ENCODE peak calls at places on chromosomes 4 and X, in seven cellular contexts. T, F, B, C, U, L and A are unnamed samples. For H3K4me1, the result is how much of the 10 kb centered on the place peaks cover.

GRCh38 chrX:30892591-30892990 is 3.5 kb upstream of the TAB3 start:
- DNase-seq in L (no peak), U (peak), T (no peak), C (no peak), B (peak), F (no peak), A (no peak)

GRCh38 chr4:141567326-141567915 is 69.0 kb upstream of the IL15 start:
- DNase-seq in C (no peak), F (no peak), U (peak), B (peak), T (no peak), L (no peak), A (no peak)

GRCh38 chr4:84907145-84907544 is 59.3 kb downstream of the WDFY3 start:
- DNase-seq in L (no peak), F (no peak), C (no peak), U (no peak), T (no peak), B (no peak), A (no peak)

GRCh38 chr4:73606465-73606974 is 13.7 kb downstream of the RASSF6 start:
- DNase-seq in L (no peak), U (no peak), B (no peak), T (no peak), F (no peak), C (no peak), A (no peak)

GRCh38 chr4:55125087-55125721 is at the start of gene KDR:
- DNase-seq in T (peak), C (peak), B (peak), L (peak), F (peak), U (no peak), A (no peak)

GRCh38 chr4:153577053-153577452 is 107.0 kb upstream of the TLR2 start:
- DNase-seq in T (no peak), U (no peak), L (no peak), F (no peak), B (no peak), C (no peak), A (no peak)

GRCh38 chr4:83109480-83110221 is 4.9 kb downstream of the PLAC8 start:
- DNase-seq in T (peak), F (peak), U (peak), C (peak), L (peak), B (peak), A (peak)

GRCh38 chrX:9466115-9466495 is 1.2 kb downstream of the TBL1X start:
- DNase-seq in C (peak), F (peak), T (no peak), B (peak), L (peak), U (no peak), A (peak)

GRCh38 chr4:111399523-111400135 is 745.6 kb upstream of the FAM241A start:
- DNase-seq in F (no peak), B (no peak), L (no peak), U (no peak), C (no peak), T (no peak), A (peak)

GRCh38 chr4:95159384-95159783 is 389.4 kb downstream of the UNC5C start:
- DNase-seq in F (no peak), C (no peak), U (no peak), T (no peak), B (no peak), L (no peak), A (no peak)

GRCh38 chrX:129875669-129876068 is 30.3 kb upstream of the UTP14A start:
- DNase-seq in F (peak), C (no peak), B (no peak), T (no peak), U (peak), L (no peak), A (peak)

GRCh38 chr4:55008166-55009056 is 117.0 kb downstream of the KDR start:
- DNase-seq in F (peak), B (peak), U (no peak), L (peak), T (no peak), C (peak), A (no peak)

GRCh38 chrX:17738002-17738713 is 865 bp downstream of the SCML1 start:
- DNase-seq in U (peak), T (peak), L (peak), C (peak), F (peak), B (peak), A (peak)

GRCh38 chrX:50813843-50814661 is at the start of gene SHROOM4:
- DNase-seq in F (peak), C (peak), T (peak), B (peak), L (peak), U (peak), A (peak)

GRCh38 chr4:1043658-1044468 is 32.4 kb downstream of the FGFRL1 start:
- DNase-seq in F (peak), L (peak), U (peak), T (peak), B (peak), C (peak), A (peak)

GRCh38 chrX:21126661-21127060 is 247.6 kb upstream of the CNKSR2 start:
- DNase-seq in L (no peak), U (peak), C (no peak), T (no peak), F (no peak), B (no peak), A (no peak)

GRCh38 chr4:74682567-74683359 is 111.6 kb downstream of the BTC start:
- DNase-seq in C (peak), B (peak), F (peak), T (no peak), L (no peak), U (peak), A (peak)

GRCh38 chr4:4981427-4981826 is 37.8 kb downstream of the CYTL1 start:
- DNase-seq in F (no peak), T (no peak), B (no peak), U (no peak), C (no peak), L (no peak), A (no peak)

GRCh38 chrX:30592846-30593245 is 15.3 kb upstream of the TASL start:
- DNase-seq in U (no peak), L (no peak), C (no peak), T (no peak), F (no peak), B (no peak), A (no peak)

GRCh38 chr4:164866817-164867490 is 10.0 kb upstream of the APELA start:
- DNase-seq in F (no peak), B (peak), U (peak), C (peak), L (no peak), T (no peak), A (no peak)

GRCh38 chrX:14529288-14529989 is at the start of gene GLRA2:
- DNase-seq in L (peak), B (peak), T (peak), C (peak), F (peak), U (peak), A (peak)

GRCh38 chr4:25795566-25796454 is 67.0 kb downstream of the SEL1L3 start:
- DNase-seq in F (peak), C (peak), B (peak), U (peak), L (peak), T (peak), A (peak)

GRCh38 chr4:76733380-76733779 is 164.6 kb downstream of the SOWAHB start:
- DNase-seq in B (peak), C (peak), U (no peak), T (no peak), L (peak), F (no peak), A (no peak)

GRCh38 chr4:72900952-72901351 is 168.6 kb downstream of the COX18 start:
- DNase-seq in F (no peak), B (peak), U (peak), T (no peak), C (no peak), L (no peak), A (peak)

GRCh38 chrX:10612215-10612614 is 8.2 kb downstream of the MID1 start:
- DNase-seq in F (peak), B (no peak), C (no peak), U (peak), L (no peak), T (no peak), A (peak)

GRCh38 chrX:115339441-115340025 is 50.0 kb downstream of the LUZP4 start:
- DNase-seq in T (no peak), U (peak), B (no peak), F (peak), C (no peak), L (no peak), A (peak)

GRCh38 chr4:8119877-8120276 is 38.7 kb downstream of the ABLIM2 start:
- DNase-seq in U (no peak), B (no peak), F (no peak), C (no peak), L (no peak), T (no peak), A (no peak)

GRCh38 chr4:8118531-8118930 is 40.1 kb downstream of the ABLIM2 start:
- DNase-seq in U (no peak), C (no peak), F (no peak), L (no peak), T (no peak), B (no peak), A (no peak)

GRCh38 chr4:8115916-8116315 is 42.7 kb downstream of the ABLIM2 start:
- DNase-seq in T (no peak), L (no peak), F (no peak), C (no peak), U (no peak), B (no peak), A (no peak)

GRCh38 chr4:8117278-8117682 is 41.3 kb downstream of the ABLIM2 start:
- DNase-seq in B (peak), U (peak), T (no peak), C (peak), F (peak), L (peak), A (peak)

DNA sequence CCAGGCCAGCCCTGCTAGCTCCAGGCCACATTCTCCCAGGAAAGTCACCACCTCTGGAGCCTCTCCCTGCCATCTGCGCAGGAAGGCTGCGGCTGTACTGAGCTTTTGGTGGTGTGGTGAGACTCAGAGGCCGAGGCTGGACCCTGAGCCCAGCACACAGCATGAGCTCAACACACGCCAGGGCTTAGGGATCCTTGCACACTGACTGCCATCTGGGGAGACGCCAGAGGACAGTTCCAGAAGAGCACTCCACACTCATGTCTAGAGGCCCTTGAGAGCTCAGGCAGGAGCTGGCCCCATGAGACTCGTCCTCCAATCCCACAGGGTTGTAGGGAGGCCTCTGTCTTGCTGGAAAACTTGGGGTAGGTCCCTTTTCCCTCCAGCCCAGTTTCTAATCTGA is 40.6 kb downstream of the ABLIM2 start:
- DNase-seq in T (no peak), C (no peak), B (no peak), U (no peak), L (no peak), F (no peak), A (no peak)
- H3K4ac ChIP-seq in T (no peak), C (no peak), B (no peak), U (no peak), L (no peak), F (no peak), A (no peak)

GRCh38 chr4:134215636-134216340 is 14.2 kb upstream of the PABPC4L start:
- DNase-seq in F (no peak), U (no peak), L (no peak), C (no peak), T (no peak), B (peak), A (peak)

GRCh38 chr4:134219043-134219442 is 17.5 kb upstream of the PABPC4L start:
- DNase-seq in T (no peak), L (no peak), C (no peak), F (no peak), B (no peak), U (no peak), A (no peak)

DNA sequence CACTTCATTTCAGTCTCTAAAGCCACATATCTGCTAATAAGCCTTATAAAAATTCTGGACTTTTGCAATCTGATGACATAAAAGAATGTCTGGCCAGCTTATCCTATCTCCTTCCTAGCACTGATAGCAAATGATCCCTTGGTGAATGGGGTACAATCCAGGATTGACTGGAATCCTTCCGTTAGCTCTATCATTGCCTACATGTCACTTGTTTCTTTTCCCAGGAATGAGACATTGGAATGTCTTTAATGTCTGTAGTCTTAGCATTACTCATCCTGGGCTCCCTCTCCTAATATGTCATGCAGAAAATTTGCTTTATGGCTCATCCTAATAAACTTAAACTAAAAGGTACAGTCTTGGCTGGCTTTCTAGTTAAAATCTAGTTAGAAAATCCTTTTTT is 14.8 kb upstream of the PABPC4L start:
- DNase-seq in C (no peak), F (peak), T (no peak), B (peak), U (peak), L (no peak), A (peak)
- H3K4me2 ChIP-seq in C (no peak), F (no peak), T (no peak), B (no peak), U (no peak), L (no peak), A (no peak)

DNA sequence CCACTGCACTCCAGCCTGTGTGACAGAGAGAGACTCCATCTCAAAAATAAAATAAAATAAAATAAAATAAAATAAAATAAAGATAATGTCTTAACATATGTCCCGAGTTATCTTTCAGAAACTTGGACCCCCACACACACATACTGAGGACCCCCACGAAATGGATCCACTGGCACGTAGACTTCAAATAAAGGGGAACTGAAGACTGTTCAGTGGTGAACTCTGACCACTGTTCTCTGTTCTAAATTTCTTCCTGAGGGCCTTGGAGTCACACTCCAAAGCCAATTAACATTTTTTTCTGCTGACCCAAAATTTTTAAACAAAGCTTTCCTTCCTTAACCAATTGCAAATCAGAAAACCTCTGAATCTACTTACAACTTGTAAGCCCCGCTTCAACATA is 43.5 kb upstream of the PRDX4 start:
- DNase-seq in F (no peak), C (no peak), T (no peak), U (no peak), B (no peak), L (no peak), A (no peak)
- H3K4me1 ChIP-seq in F (under half), C (under half), T (under half), U (under half), B (under half), L (under half), A (under half)

GRCh38 chr4:114366368-114366767 is 232.2 kb upstream of the UGT8 start:
- DNase-seq in F (no peak), B (no peak), L (no peak), U (no peak), T (no peak), C (no peak), A (peak)
- H3K4ac ChIP-seq in F (no peak), B (no peak), L (no peak), U (no peak), T (no peak), C (no peak), A (peak)

DNA sequence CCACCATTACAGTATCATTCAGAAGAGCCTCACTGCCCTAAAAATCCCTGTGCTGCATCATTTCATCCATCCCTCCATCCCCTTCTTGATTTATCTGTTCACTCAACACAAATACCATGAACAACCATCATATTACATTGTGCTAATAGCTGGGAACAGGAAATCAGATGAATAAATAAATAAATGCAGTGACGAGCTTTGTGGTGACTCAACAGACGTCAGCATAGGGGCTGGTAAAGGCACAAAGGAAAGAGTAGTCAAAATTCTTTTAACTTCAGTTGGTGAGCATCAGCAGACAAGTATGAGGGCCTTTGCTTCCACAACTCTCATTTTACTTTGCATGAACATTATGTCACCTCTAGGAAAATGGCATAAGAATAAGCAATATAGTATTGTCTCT is 65.4 kb downstream of the EDNRA start:
- DNase-seq in L (no peak), T (no peak), B (no peak), C (no peak), F (peak), U (peak), A (peak)
- H3K4me2 ChIP-seq in L (no peak), T (no peak), B (no peak), C (no peak), F (no peak), U (no peak), A (no peak)